ENCODE peak calls at places on chromosomes 5 and 9, in eight cellular contexts. One of them, this sample, is unnamed.

GRCh38 chr9:125525846-125526619 is 181.0 kb downstream of the MAPKAP1 start:
- DNase-seq in RWPE1: no peak
- DNase-seq in K562: no peak
- DNase-seq in GM23338: no peak
- DNase-seq in transverse colon: no peak
- DNase-seq in endothelial cell: no peak
- DNase-seq in neural crest cell: no peak
- DNase-seq in heart left ventricle: peak; percentile 80
- DNase-seq in this sample: no peak

GRCh38 chr5:37086466-37087178 is 162.6 kb downstream of the CPLANE1 start:
- DNase-seq in RWPE1: no peak
- DNase-seq in neural crest cell: no peak
- DNase-seq in K562: no peak
- DNase-seq in endothelial cell: no peak
- DNase-seq in transverse colon: peak; percentile 24
- DNase-seq in GM23338: peak; percentile 53
- DNase-seq in heart left ventricle: no peak
- DNase-seq in this sample: no peak

GRCh38 chr9:113589890-113590289 is 126.4 kb downstream of the RGS3 start:
- DNase-seq in neural crest cell: no peak
- DNase-seq in RWPE1: no peak
- DNase-seq in GM23338: no peak
- DNase-seq in heart left ventricle: peak; percentile 12
- DNase-seq in transverse colon: no peak
- DNase-seq in endothelial cell: no peak
- DNase-seq in K562: no peak
- DNase-seq in this sample: no peak

GRCh38 chr5:131545856-131546255 is 89.2 kb downstream of the RAPGEF6 start:
- DNase-seq in K562: no peak
- DNase-seq in neural crest cell: no peak
- DNase-seq in GM23338: no peak
- DNase-seq in heart left ventricle: no peak
- DNase-seq in transverse colon: no peak
- DNase-seq in endothelial cell: no peak
- DNase-seq in RWPE1: peak; percentile 28
- DNase-seq in this sample: no peak

GRCh38 chr5:83368317-83368716 is 103.2 kb upstream of the VCAN start:
- DNase-seq in endothelial cell: no peak
- DNase-seq in neural crest cell: no peak
- DNase-seq in RWPE1: peak; percentile 59
- DNase-seq in K562: no peak
- DNase-seq in heart left ventricle: peak; percentile 26
- DNase-seq in GM23338: no peak
- DNase-seq in transverse colon: no peak
- DNase-seq in this sample: no peak

GRCh38 chr5:155872801-155873200 is 454.2 kb upstream of the SGCD start:
- DNase-seq in K562: no peak
- DNase-seq in GM23338: no peak
- DNase-seq in endothelial cell: no peak
- DNase-seq in RWPE1: no peak
- DNase-seq in neural crest cell: no peak
- DNase-seq in transverse colon: no peak
- DNase-seq in heart left ventricle: no peak
- DNase-seq in this sample: no peak

GRCh38 chr5:40291338-40291737 is 388.4 kb upstream of the PTGER4 start:
- DNase-seq in heart left ventricle: no peak
- DNase-seq in neural crest cell: no peak
- DNase-seq in K562: no peak
- DNase-seq in transverse colon: no peak
- DNase-seq in endothelial cell: no peak
- DNase-seq in GM23338: no peak
- DNase-seq in RWPE1: peak; percentile 8
- DNase-seq in this sample: no peak

GRCh38 chr5:81233080-81233634 is at the start of gene CKMT2:
- DNase-seq in RWPE1: no peak
- DNase-seq in heart left ventricle: peak; percentile 95
- DNase-seq in transverse colon: peak; percentile 57
- DNase-seq in neural crest cell: peak; percentile 42
- DNase-seq in GM23338: peak; percentile 93
- DNase-seq in K562: no peak
- DNase-seq in endothelial cell: peak; percentile 59
- DNase-seq in this sample: no peak

GRCh38 chr9:130815242-130815808 is 19.7 kb upstream of the ABL1 start:
- DNase-seq in GM23338: no peak
- DNase-seq in endothelial cell: no peak
- DNase-seq in heart left ventricle: no peak
- DNase-seq in K562: no peak
- DNase-seq in neural crest cell: no peak
- DNase-seq in RWPE1: no peak
- DNase-seq in transverse colon: no peak
- DNase-seq in this sample: no peak

GRCh38 chr5:171850354-171850947 is 64.8 kb downstream of the SMIM23 start:
- DNase-seq in heart left ventricle: no peak
- DNase-seq in neural crest cell: no peak
- DNase-seq in endothelial cell: peak; percentile 28
- DNase-seq in transverse colon: no peak
- DNase-seq in K562: no peak
- DNase-seq in GM23338: peak; percentile 90
- DNase-seq in RWPE1: peak; percentile 40
- DNase-seq in this sample: no peak
- TF ChIP-seq CTCF in heart left ventricle: peak; percentile 32
- TF ChIP-seq CTCF in neural crest cell: peak; percentile 59
- TF ChIP-seq CTCF in endothelial cell: no peak
- TF ChIP-seq CTCF in transverse colon: no peak
- TF ChIP-seq CTCF in K562: peak; percentile 78
- TF ChIP-seq CTCF in GM23338: peak; percentile 92
- TF ChIP-seq CTCF in RWPE1: no peak
- TF ChIP-seq CTCF in this sample: peak; percentile 71

DNA sequence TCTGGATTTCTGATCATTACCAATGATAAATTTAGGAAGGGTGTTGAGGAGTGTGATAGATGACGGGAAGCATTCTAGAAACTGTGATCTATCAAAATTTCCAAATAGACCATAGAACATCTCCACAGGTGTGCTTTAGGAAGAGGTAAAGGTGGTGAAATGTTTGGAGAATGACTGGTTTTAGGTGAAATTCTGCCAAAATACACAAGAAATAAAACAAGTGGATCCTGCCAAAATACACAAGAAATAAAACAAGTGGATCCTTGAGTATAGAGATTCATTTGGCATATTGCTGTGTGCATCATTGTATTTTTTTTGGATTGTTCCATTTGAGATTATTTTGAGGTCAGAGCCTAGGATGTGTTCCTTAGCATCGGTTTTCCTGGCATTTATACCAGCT is 88.3 kb upstream of the CTNND2 start:
- DNase-seq in neural crest cell: no peak
- DNase-seq in heart left ventricle: no peak
- DNase-seq in K562: no peak
- DNase-seq in RWPE1: no peak
- DNase-seq in GM23338: no peak
- DNase-seq in transverse colon: no peak
- DNase-seq in endothelial cell: no peak
- DNase-seq in this sample: no peak
- TF ChIP-seq CTCF in neural crest cell: no peak
- TF ChIP-seq CTCF in heart left ventricle: no peak
- TF ChIP-seq CTCF in K562: no peak
- TF ChIP-seq CTCF in RWPE1: no peak
- TF ChIP-seq CTCF in GM23338: no peak
- TF ChIP-seq CTCF in transverse colon: no peak
- TF ChIP-seq CTCF in endothelial cell: no peak
- TF ChIP-seq CTCF in this sample: no peak

GRCh38 chr5:169164481-169164925 is 136.4 kb downstream of the SLIT3 start:
- DNase-seq in GM23338: peak; percentile 52
- DNase-seq in neural crest cell: no peak
- DNase-seq in heart left ventricle: peak; percentile 52
- DNase-seq in K562: no peak
- DNase-seq in transverse colon: no peak
- DNase-seq in RWPE1: peak; percentile 98
- DNase-seq in endothelial cell: no peak
- DNase-seq in this sample: no peak
- TF ChIP-seq CTCF in GM23338: no peak
- TF ChIP-seq CTCF in neural crest cell: no peak
- TF ChIP-seq CTCF in heart left ventricle: no peak
- TF ChIP-seq CTCF in K562: no peak
- TF ChIP-seq CTCF in transverse colon: no peak
- TF ChIP-seq CTCF in RWPE1: no peak
- TF ChIP-seq CTCF in endothelial cell: no peak
- TF ChIP-seq CTCF in this sample: peak; percentile 8

GRCh38 chr9:35726876-35727438 is 5.0 kb downstream of the TLN1 start:
- DNase-seq in neural crest cell: no peak
- DNase-seq in GM23338: peak; percentile 29
- DNase-seq in endothelial cell: no peak
- DNase-seq in heart left ventricle: peak; percentile 70
- DNase-seq in RWPE1: no peak
- DNase-seq in transverse colon: peak; percentile 49
- DNase-seq in K562: no peak
- DNase-seq in this sample: no peak
- TF ChIP-seq CTCF in neural crest cell: no peak
- TF ChIP-seq CTCF in GM23338: peak; percentile 29
- TF ChIP-seq CTCF in endothelial cell: no peak
- TF ChIP-seq CTCF in heart left ventricle: peak; percentile 46
- TF ChIP-seq CTCF in RWPE1: no peak
- TF ChIP-seq CTCF in transverse colon: no peak
- TF ChIP-seq CTCF in K562: no peak
- TF ChIP-seq CTCF in this sample: peak; percentile 53

GRCh38 chr5:113336975-113337374 is 97.8 kb downstream of the TSSK1B start:
- DNase-seq in heart left ventricle: peak; percentile 53
- DNase-seq in RWPE1: peak; percentile 55
- DNase-seq in K562: no peak
- DNase-seq in GM23338: peak; percentile 77
- DNase-seq in endothelial cell: peak; percentile 30
- DNase-seq in transverse colon: no peak
- DNase-seq in neural crest cell: no peak
- DNase-seq in this sample: no peak
- TF ChIP-seq CTCF in heart left ventricle: peak; percentile 70
- TF ChIP-seq CTCF in RWPE1: peak; percentile 23
- TF ChIP-seq CTCF in K562: peak; percentile 42
- TF ChIP-seq CTCF in GM23338: peak; percentile 83
- TF ChIP-seq CTCF in endothelial cell: no peak
- TF ChIP-seq CTCF in transverse colon: no peak
- TF ChIP-seq CTCF in neural crest cell: peak; percentile 44
- TF ChIP-seq CTCF in this sample: peak; percentile 70

This sample was measured in chondrocyte.